ENCODE peak calls at places on chromosomes 2 and 18, in eight cellular contexts. I is transverse colon, Q is breast epithelium, C is Peyer's patch, G is ovary, Z is HCT116, U is sigmoid colon, J is testis. V is an unnamed sample. For H3K36me3, the result is how much of the 10 kb centered on the place peaks cover.

GRCh38 chr18:3852321-3852720 is 402.3 kb downstream of the TGIF1 start:
- DNase-seq in I (no peak), Q (no peak), C (no peak), G (no peak), Z (no peak), U (no peak), J (no peak), V (no peak)

GRCh38 chr2:206082298-206082843 is 3.6 kb downstream of the INO80D start:
- DNase-seq in I (no peak), Q (no peak), C (no peak), G (no peak), Z (no peak), U (no peak), J (no peak), V (no peak)

GRCh38 chr2:1572638-1573037 is 159.4 kb downstream of the TPO start:
- DNase-seq in I (no peak), Q (no peak), C (no peak), G (no peak), Z (no peak), U (no peak), J (no peak), V (peak)

GRCh38 chr2:128640847-128641360 is 322.2 kb upstream of the HS6ST1 start:
- DNase-seq in I (no peak), Q (no peak), C (no peak), G (no peak), Z (no peak), U (peak), J (peak), V (no peak)

GRCh38 chr2:144445196-144445595 is 74.7 kb downstream of the ZEB2 start:
- DNase-seq in I (no peak), Q (no peak), C (no peak), G (no peak), Z (no peak), U (no peak), J (no peak), V (no peak)

GRCh38 chr18:9673296-9674251 is 34.5 kb upstream of the RAB31 start:
- DNase-seq in I (peak), Q (no peak), C (peak), G (no peak), Z (peak), U (no peak), J (peak), V (peak)

GRCh38 chr2:29742641-29743040 is 178.7 kb downstream of the ALK start:
- DNase-seq in I (no peak), Q (no peak), C (no peak), G (no peak), Z (no peak), U (no peak), J (no peak), V (no peak)

GRCh38 chr2:9463698-9464034 is 10.7 kb upstream of the IAH1 start:
- DNase-seq in I (no peak), Q (no peak), C (no peak), G (no peak), Z (no peak), U (no peak), J (no peak), V (no peak)

GRCh38 chr2:217588266-217588665 is 414.5 kb downstream of the TNS1 start:
- DNase-seq in I (no peak), Q (no peak), C (no peak), G (no peak), Z (no peak), U (no peak), J (no peak), V (no peak)

GRCh38 chr2:231263118-231263831 is 64.8 kb downstream of the ARMC9 start:
- DNase-seq in I (no peak), Q (no peak), C (no peak), G (no peak), Z (no peak), U (no peak), J (no peak), V (no peak)

GRCh38 chr18:22347624-22348511 is 69.8 kb downstream of the CTAGE1 start:
- DNase-seq in I (peak), Q (no peak), C (peak), G (peak), Z (no peak), U (no peak), J (peak), V (no peak)

GRCh38 chr2:180829261-180829660 is 151.1 kb upstream of the UBE2E3 start:
- DNase-seq in I (no peak), Q (no peak), C (no peak), G (no peak), Z (no peak), U (no peak), J (no peak), V (no peak)

GRCh38 chr2:27378096-27378808 is 2.3 kb downstream of the ZNF513 start:
- DNase-seq in I (no peak), Q (no peak), C (peak), G (peak), Z (no peak), U (no peak), J (no peak), V (peak)

GRCh38 chr2:27376866-27377617 is 3.5 kb downstream of the ZNF513 start:
- DNase-seq in I (no peak), Q (no peak), C (no peak), G (no peak), Z (no peak), U (no peak), J (no peak), V (no peak)

GRCh38 chr2:27377618-27378095 is 2.9 kb downstream of the ZNF513 start:
- DNase-seq in I (no peak), Q (no peak), C (peak), G (no peak), Z (no peak), U (no peak), J (no peak), V (no peak)

GRCh38 chr2:27375513-27376099 is 4.9 kb downstream of the ZNF513 start:
- DNase-seq in I (no peak), Q (no peak), C (no peak), G (no peak), Z (no peak), U (no peak), J (no peak), V (no peak)

DNA sequence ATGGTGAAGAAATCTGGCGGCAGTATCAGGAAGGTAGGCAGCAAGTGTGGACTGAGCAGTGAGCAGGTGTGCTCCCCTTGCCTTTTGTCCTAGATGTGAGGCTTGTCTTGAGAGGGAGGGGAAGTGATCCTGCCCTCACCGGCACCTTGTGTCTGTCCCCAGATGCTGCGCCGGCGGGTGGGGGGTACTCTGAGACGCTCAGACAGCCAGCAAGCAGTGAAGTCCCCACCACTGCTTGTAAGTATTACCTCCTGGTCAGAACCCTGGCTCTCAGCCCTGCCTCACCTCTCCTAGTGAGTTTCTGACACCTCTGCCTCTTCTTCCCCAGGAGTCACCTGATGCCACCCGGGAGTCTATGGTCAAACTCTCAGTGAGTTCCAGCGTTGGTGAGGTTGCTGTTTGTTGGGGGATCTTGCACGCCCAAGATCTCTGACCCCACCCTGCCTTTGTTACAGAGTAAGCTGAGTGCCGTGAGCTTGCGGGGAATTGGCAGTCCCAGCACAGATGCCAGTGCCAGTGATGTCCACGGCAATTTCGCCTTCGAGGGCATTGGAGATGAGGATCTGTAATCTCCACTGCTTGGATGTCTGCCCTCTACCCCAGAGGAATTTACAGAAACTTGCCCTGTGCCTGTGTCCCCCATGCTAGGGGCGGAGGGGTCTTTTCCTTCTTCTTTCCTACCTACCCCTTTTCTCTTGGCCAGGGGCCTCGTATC is 4.2 kb downstream of the ZNF513 start:
- DNase-seq in I (no peak), Q (no peak), C (no peak), G (no peak), Z (no peak), U (no peak), J (no peak), V (no peak)
- TF ChIP-seq POLR2A in I (no peak), Q (no peak), C (no peak), G (no peak), Z (no peak), U (no peak), J (no peak), V (no peak)

GRCh38 chr2:37226863-37227262 is 4.5 kb downstream of the CEBPZ start:
- DNase-seq in I (no peak), Q (no peak), C (no peak), G (no peak), Z (no peak), U (no peak), J (no peak), V (no peak)

GRCh38 chr2:37232131-37232933 is 874 bp downstream of the NDUFAF7 start:
- DNase-seq in I (peak), Q (no peak), C (peak), G (peak), Z (no peak), U (peak), J (no peak), V (no peak)

GRCh38 chr2:37228788-37229187 is 2.6 kb downstream of the CEBPZ start:
- DNase-seq in I (no peak), Q (no peak), C (no peak), G (no peak), Z (no peak), U (no peak), J (no peak), V (no peak)

GRCh38 chr2:37231251-37232130 is at the start of the genes CEBPZ and NDUFAF7:
- DNase-seq in I (peak), Q (peak), C (peak), G (peak), Z (peak), U (peak), J (peak), V (peak)

DNA sequence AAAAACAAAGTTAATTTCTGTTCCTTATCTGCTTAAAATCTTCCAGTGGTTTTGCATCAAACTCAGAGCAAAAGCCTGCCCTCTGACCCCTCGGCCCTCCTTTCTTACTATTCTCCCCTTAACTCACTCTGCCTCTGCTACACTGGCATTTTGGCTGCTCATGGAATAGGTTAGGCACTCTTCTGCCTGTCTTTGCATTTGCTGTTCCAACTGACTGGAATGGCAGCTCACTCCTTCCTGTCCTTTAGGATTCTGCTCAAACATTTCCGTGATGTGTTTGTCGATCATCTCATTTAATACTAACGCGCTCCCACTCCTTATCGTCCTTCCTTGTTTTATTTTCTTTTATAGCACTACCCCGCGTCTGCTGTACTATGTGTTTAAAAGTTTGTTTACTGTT is 815 bp downstream of the CEBPZ start:
- DNase-seq in I (peak), Q (no peak), C (no peak), G (no peak), Z (no peak), U (no peak), J (no peak), V (no peak)
- H3K36me3 ChIP-seq in I (under half), Q (under half), C (under half), G (under half), Z (under half), U (under half), J (under half), V (under half)

GRCh38 chr2:11506611-11506969 is 27.3 kb upstream of the GREB1 start:
- DNase-seq in I (no peak), Q (no peak), C (no peak), G (peak), Z (no peak), U (no peak), J (peak), V (peak)
- TF ChIP-seq POLR2A in I (no peak), Q (no peak), C (no peak), G (no peak), Z (no peak), U (no peak), J (no peak), V (no peak)

GRCh38 chr2:213175673-213176247 is 24.3 kb upstream of the IKZF2 start:
- DNase-seq in I (no peak), Q (no peak), C (no peak), G (no peak), Z (no peak), U (no peak), J (no peak), V (no peak)

GRCh38 chr2:213171147-213171546 is 19.7 kb upstream of the IKZF2 start:
- DNase-seq in I (no peak), Q (no peak), C (no peak), G (no peak), Z (no peak), U (no peak), J (no peak), V (no peak)

GRCh38 chr2:213177685-213178084 is 26.3 kb upstream of the IKZF2 start:
- DNase-seq in I (no peak), Q (no peak), C (no peak), G (no peak), Z (no peak), U (no peak), J (no peak), V (no peak)

GRCh38 chr2:213167559-213167958 is 16.1 kb upstream of the IKZF2 start:
- DNase-seq in I (no peak), Q (no peak), C (no peak), G (no peak), Z (no peak), U (no peak), J (peak), V (no peak)

DNA sequence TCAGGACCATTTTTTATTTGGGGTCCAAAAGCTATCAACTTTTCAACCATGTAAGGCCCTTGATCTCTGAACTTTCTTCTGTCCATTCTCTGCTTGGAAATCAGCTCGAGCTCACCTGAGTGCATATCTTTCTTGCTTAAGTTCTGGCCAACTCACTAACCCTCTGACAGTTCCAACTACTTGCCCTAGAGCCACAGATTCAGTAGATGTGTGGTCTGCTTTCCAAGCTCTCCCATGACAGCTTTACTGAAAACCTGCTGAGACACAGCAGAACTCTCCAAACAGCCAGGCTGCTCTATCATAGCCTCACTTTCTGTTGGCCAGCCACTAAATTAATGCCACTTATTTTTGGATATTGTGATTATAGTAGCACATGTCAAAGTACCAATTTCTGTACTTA is 21.2 kb upstream of the IKZF2 start:
- DNase-seq in I (no peak), Q (no peak), C (no peak), G (no peak), Z (no peak), U (no peak), J (no peak), V (no peak)
- H3K36me3 ChIP-seq in I (under half), Q (under half), C (under half), G (under half), Z (under half), U (under half), J (under half), V (under half)

GRCh38 chr2:174789001-174789400 is 24.7 kb upstream of the CHRNA1 start:
- DNase-seq in I (no peak), Q (no peak), C (no peak), G (no peak), Z (no peak), U (no peak), J (no peak), V (no peak)

GRCh38 chr2:174786066-174786725 is 21.9 kb upstream of the CHRNA1 start:
- DNase-seq in I (no peak), Q (no peak), C (no peak), G (no peak), Z (no peak), U (no peak), J (no peak), V (no peak)

GRCh38 chr2:174787485-174788205 is 23.4 kb upstream of the CHRNA1 start:
- DNase-seq in I (no peak), Q (no peak), C (no peak), G (no peak), Z (no peak), U (no peak), J (no peak), V (no peak)

GRCh38 chr2:174785481-174785880 is 21.2 kb upstream of the CHRNA1 start:
- DNase-seq in I (no peak), Q (no peak), C (no peak), G (no peak), Z (no peak), U (no peak), J (no peak), V (no peak)

GRCh38 chr2:174788291-174788929 is 24.1 kb upstream of the CHRNA1 start:
- DNase-seq in I (no peak), Q (no peak), C (no peak), G (no peak), Z (peak), U (no peak), J (no peak), V (no peak)
- TF ChIP-seq POLR2A in I (no peak), Q (no peak), C (no peak), G (no peak), Z (peak), U (no peak), J (no peak), V (no peak)

DNA sequence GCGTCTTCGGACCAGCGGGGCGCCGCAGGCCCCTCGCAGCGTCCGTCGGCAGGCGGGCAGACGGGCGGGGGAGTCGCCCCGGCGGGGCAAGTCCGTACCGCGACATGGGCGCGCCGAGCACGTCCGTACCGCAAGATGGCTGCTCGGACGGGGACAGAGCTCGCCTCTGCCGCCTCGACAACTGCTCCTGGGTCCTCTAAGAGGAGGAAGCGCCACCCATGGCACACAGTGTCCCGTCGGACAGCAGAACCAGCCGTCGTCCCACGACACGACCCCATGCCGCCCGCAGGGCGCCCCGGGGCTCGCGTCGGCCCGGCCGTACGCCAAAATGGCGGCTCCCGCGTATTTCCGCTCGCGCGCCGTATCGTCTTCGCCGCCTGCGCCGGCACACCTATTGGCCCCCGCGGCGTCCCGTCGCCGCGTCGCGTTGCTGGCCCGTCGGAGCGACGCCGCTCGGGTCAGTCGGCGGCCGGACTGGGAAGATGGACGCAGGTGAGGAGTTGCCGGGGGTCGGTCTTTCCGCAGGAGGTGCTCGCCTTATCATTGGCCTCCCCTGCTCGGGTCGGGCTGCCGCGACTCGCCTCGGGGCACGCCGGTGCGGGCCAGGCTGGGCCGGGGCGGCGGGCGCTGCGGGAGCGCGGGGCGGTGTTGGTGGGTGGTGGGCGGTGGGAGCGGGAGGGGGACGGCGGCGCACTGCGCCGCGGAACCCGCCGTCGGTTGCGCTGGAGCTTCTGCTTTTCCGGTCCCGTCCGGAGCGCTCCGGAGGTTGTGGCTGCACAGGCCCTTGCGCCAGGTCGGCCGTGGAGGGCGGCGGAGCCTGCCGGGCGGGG is at the start of gene ATG4B:
- DNase-seq in I (peak), Q (peak), C (peak), G (peak), Z (peak), U (peak), J (peak), V (peak)
- H3K36me3 ChIP-seq in I (under half), Q (under half), C (under half), G (under half), Z (under half), U (under half), J (under half), V (under half)

DNA sequence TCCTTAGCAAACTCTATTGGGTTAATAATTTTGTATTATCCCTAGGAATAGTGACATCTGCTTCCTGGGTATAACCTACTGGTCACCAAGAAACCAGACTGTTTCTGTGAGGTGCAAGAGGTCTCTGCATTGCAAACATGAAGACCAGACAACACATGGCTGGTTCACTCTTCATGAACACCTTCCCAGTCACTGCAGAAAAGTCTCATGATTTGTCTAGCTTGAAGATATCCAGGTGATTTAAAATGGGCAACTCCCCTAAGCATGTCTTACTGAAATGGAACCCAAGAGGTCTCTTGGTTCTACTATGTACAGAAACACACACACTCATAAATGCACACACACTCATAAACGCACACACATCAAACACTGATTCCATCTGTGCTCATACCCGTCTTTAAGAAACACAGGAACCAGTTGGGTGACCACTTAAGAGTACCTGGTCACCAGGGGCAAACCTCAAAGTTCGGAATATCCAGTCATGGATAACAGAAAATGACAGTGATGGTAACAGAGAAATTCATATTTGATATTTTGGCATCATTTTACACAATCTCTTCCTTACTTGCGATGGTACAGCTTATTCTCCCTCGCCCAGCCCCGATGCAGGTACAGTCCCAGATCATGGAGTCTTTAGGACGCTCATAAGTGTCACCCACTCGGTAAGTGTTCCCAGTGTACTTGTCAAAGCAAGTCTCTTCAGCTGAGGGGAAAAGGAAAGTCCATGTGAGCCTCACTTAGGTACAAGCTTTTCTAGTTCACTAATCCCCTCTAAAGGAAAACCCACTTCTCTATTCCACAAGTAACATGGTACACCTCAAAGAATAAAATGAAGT is 2.9 kb downstream of the FN1 start:
- DNase-seq in I (no peak), Q (no peak), C (no peak), G (no peak), Z (no peak), U (no peak), J (no peak), V (no peak)
- TF ChIP-seq POLR2A in I (no peak), Q (no peak), C (no peak), G (no peak), Z (no peak), U (no peak), J (no peak), V (no peak)